ENCODE peak calls at places on chromosome 6, in five cellular contexts. N is stimulated activated CD4-positive, alpha-beta T cell treated with anti-CD3 and anti-CD28 coated beads, Interleukin-4, amount 100 ng/mL, for 48 hours; Z is NCI-H1436; P is HTR-8/SVneo; M is stimulated activated CD8-positive, alpha-beta memory T cell treated with anti-CD3 and anti-CD28 coated beads, Interleukin-15, amount 100 ng/mL, for 4 hours. U is an unnamed sample.

GRCh38 chr6:22298393-22299010 is 1.7 kb upstream of the PRL start:
- DNase-seq in N (no peak), Z (no peak), P (no peak), M (no peak), U (no peak)

GRCh38 chr6:139334791-139335446 is 39.5 kb downstream of the CITED2 start:
- DNase-seq in P (no peak), Z (no peak), M (no peak), N (no peak), U (no peak)

GRCh38 chr6:89970609-89971337 is 76.5 kb downstream of the GJA10 start:
- DNase-seq in P (peak; percentile 48), N (no peak), Z (peak; percentile 64), M (no peak), U (peak; percentile 30)

GRCh38 chr6:52990342-52990741 is 4.7 kb downstream of the GSTA4 start:
- DNase-seq in P (peak; percentile 22), M (no peak), Z (no peak), N (no peak), U (no peak)

GRCh38 chr6:78484181-78485064 is 382.9 kb upstream of the IRAK1BP1 start:
- DNase-seq in M (no peak), N (no peak), Z (no peak), P (no peak), U (no peak)

GRCh38 chr6:11121851-11122250 is 10.3 kb upstream of the ERVFRD-1 start:
- DNase-seq in N (no peak), M (no peak), P (no peak), Z (no peak), U (no peak)

GRCh38 chr6:117237561-117237960 is 27.8 kb upstream of the VGLL2 start:
- DNase-seq in P (peak; percentile 9), M (no peak), N (no peak), Z (no peak), U (no peak)

GRCh38 chr6:113414511-113414910 is 442.6 kb upstream of the MARCKS start:
- DNase-seq in P (peak; percentile 29), M (no peak), Z (no peak), N (no peak), U (peak; percentile 18)

GRCh38 chr6:117265425-117266266 is at the start of gene VGLL2:
- DNase-seq in M (no peak), Z (no peak), N (no peak), P (peak; percentile 42), U (peak; percentile 81)

GRCh38 chr6:44009425-44010321 is 117.6 kb downstream of the MRPL14 start:
- DNase-seq in Z (no peak), P (no peak), N (no peak), M (no peak), U (no peak)

GRCh38 chr6:30922447-30922852 is 8.4 kb downstream of the VARS2 start:
- DNase-seq in M (no peak), N (no peak), Z (no peak), P (no peak), U (no peak)

GRCh38 chr6:82040405-82041221 is 206.9 kb downstream of the IBTK start:
- DNase-seq in M (no peak), Z (no peak), N (no peak), P (peak; percentile 13), U (peak; percentile 13)

GRCh38 chr6:143607168-143607567 is 70.6 kb upstream of the PHACTR2 start:
- DNase-seq in P (no peak), Z (no peak), N (no peak), M (no peak), U (no peak)

U was measured in NCI-H1105.